ENCODE peak calls at places on chromosomes 12 and 14, in four cellular contexts. A is CD4-positive, alpha-beta memory T cell; O is endothelial cell of umbilical vein; Q is right atrium auricular region. P is an unnamed sample.

GRCh38 chr12:50120953-50121352 is 8.9 kb downstream of the COX14 start:
- DNase-seq in O (no peak), A (no peak), Q (no peak), P (no peak)

GRCh38 chr12:124621296-124621660 is 53.9 kb upstream of the NCOR2 start:
- DNase-seq in O (no peak), A (no peak), Q (peak; percentile 87), P (no peak)

GRCh38 chr12:32522322-32523221 is 123.2 kb downstream of the FGD4 start:
- DNase-seq in O (no peak), A (no peak), Q (no peak), P (no peak)

GRCh38 chr12:6345319-6346071 is 3.6 kb upstream of the TNFRSF1A start:
- DNase-seq in O (peak; percentile 94), Q (peak; percentile 92), A (peak; percentile 21), P (peak; percentile 61)

GRCh38 chr14:58899317-58899713 is 261.6 kb downstream of the DACT1 start:
- DNase-seq in Q (no peak), O (no peak), A (no peak), P (no peak)

GRCh38 chr12:126667340-126667739 is 1599.6 kb upstream of the TMEM132C start:
- DNase-seq in A (no peak), Q (no peak), O (no peak), P (no peak)

GRCh38 chr14:104546021-104546491 is 33.5 kb upstream of the C14orf180 start:
- DNase-seq in A (no peak), Q (no peak), O (no peak), P (no peak)

GRCh38 chr12:25756974-25757665 is 201.4 kb upstream of the RASSF8 start:
- DNase-seq in Q (no peak), A (no peak), O (no peak), P (no peak)

GRCh38 chr14:66746316-66747006 is 238.5 kb downstream of the GPHN start:
- DNase-seq in O (peak; percentile 70), Q (no peak), A (no peak), P (no peak)

GRCh38 chr12:101845312-101845711 is 14.6 kb upstream of the GNPTAB start:
- DNase-seq in O (no peak), A (no peak), Q (no peak), P (no peak)

GRCh38 chr12:101838628-101839323 is 8.0 kb upstream of the GNPTAB start:
- DNase-seq in A (peak; percentile 32), O (no peak), Q (no peak), P (no peak)

GRCh38 chr12:101841069-101841468 is 10.3 kb upstream of the GNPTAB start:
- DNase-seq in A (no peak), O (no peak), Q (no peak), P (no peak)

GRCh38 chr12:101839324-101840283 is 8.8 kb upstream of the GNPTAB start:
- DNase-seq in A (peak; percentile 64), Q (peak; percentile 76), O (peak; percentile 73), P (peak; percentile 79)
- H3K27me3 ChIP-seq in A (no peaks in the 10 kb centered on the region), Q (no peaks in the 10 kb centered on the region), O (no peaks in the 10 kb centered on the region), P (no peaks in the 10 kb centered on the region)

DNA sequence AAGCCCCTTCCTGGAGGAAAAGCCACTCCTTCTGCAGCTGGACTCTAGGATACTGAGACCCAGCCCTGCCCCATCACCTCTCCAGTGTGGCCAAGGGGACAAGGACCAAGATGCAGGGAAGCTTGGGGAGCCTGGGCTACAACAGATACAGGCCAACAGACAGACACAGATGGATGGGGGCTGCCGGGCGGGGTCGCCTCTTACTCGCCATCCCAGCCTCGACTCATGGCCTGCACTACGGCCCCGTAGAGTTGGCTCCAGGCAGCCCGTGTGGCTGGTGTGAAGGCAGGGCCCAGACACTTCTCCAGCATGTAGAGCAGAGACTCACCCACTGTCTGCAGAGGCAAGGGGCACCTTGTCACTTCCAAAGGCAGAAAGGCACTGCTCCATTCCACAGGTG is 4.7 kb downstream of the NGB start:
- DNase-seq in A (no peak), Q (no peak), O (no peak), P (no peak)
- H3K27me3 ChIP-seq in A (no peaks in the 10 kb centered on the region), Q (peaks cover 10% of the 10 kb centered on the region), O (peaks cover 24% of the 10 kb centered on the region), P (peaks cover 57% of the 10 kb centered on the region)

GRCh38 chr14:97298775-97299174 is 501.6 kb downstream of the VRK1 start:
- DNase-seq in O (no peak), A (no peak), Q (no peak), P (no peak)
- H3K27me3 ChIP-seq in O (no peaks in the 10 kb centered on the region), A (no peaks in the 10 kb centered on the region), Q (no peaks in the 10 kb centered on the region), P (no peaks in the 10 kb centered on the region)

GRCh38 chr14:100566586-100566985 is 20.6 kb downstream of the BEGAIN start:
- DNase-seq in Q (no peak), O (no peak), A (no peak), P (no peak)
- H3K27me3 ChIP-seq in Q (peaks cover 11% of the 10 kb centered on the region), O (peaks cover 32% of the 10 kb centered on the region), A (peaks cover 17% of the 10 kb centered on the region), P (peaks cover 14% of the 10 kb centered on the region)

P was measured in K562.